ENCODE peak calls at places on chromosome 6, in nine cellular contexts. One of them, this sample, is unnamed.

GRCh38 chr6:1015819-1016218 is 296.1 kb upstream of the FOXQ1 start:
- DNase-seq in left ventricle myocardium superior: no peak
- DNase-seq in SW480: peak; percentile 59
- DNase-seq in H7: no peak
- DNase-seq in stimulated activated CD4-positive, alpha-beta T cell treated with anti-CD3 and anti-CD28 coated beads, TNF-alpha, amount 100 ng/mL, for 48 hours: no peak
- DNase-seq in lung microvascular endothelial cell: no peak
- DNase-seq in astrocyte of the spinal cord: no peak
- DNase-seq in CD8-positive, alpha-beta memory T cell: no peak
- DNase-seq in A673: peak; percentile 5
- DNase-seq in this sample: no peak

GRCh38 chr6:52595000-52595795 is 18.3 kb upstream of the TRAM2 start:
- DNase-seq in left ventricle myocardium superior: peak; percentile 49
- DNase-seq in SW480: peak; percentile 24
- DNase-seq in H7: peak; percentile 23
- DNase-seq in stimulated activated CD4-positive, alpha-beta T cell treated with anti-CD3 and anti-CD28 coated beads, TNF-alpha, amount 100 ng/mL, for 48 hours: no peak
- DNase-seq in lung microvascular endothelial cell: peak; percentile 71
- DNase-seq in astrocyte of the spinal cord: peak; percentile 92
- DNase-seq in CD8-positive, alpha-beta memory T cell: no peak
- DNase-seq in A673: peak; percentile 51
- DNase-seq in this sample: no peak

GRCh38 chr6:106527111-106527510 is 102.2 kb downstream of the RTN4IP1 start:
- DNase-seq in left ventricle myocardium superior: no peak
- DNase-seq in SW480: no peak
- DNase-seq in H7: no peak
- DNase-seq in stimulated activated CD4-positive, alpha-beta T cell treated with anti-CD3 and anti-CD28 coated beads, TNF-alpha, amount 100 ng/mL, for 48 hours: no peak
- DNase-seq in lung microvascular endothelial cell: peak; percentile 13
- DNase-seq in astrocyte of the spinal cord: no peak
- DNase-seq in CD8-positive, alpha-beta memory T cell: no peak
- DNase-seq in A673: no peak
- DNase-seq in this sample: no peak

GRCh38 chr6:12602951-12603710 is 113.4 kb upstream of the PHACTR1 start:
- DNase-seq in left ventricle myocardium superior: peak; percentile 32
- DNase-seq in SW480: peak; percentile 41
- DNase-seq in H7: no peak
- DNase-seq in stimulated activated CD4-positive, alpha-beta T cell treated with anti-CD3 and anti-CD28 coated beads, TNF-alpha, amount 100 ng/mL, for 48 hours: no peak
- DNase-seq in lung microvascular endothelial cell: peak; percentile 85
- DNase-seq in astrocyte of the spinal cord: peak; percentile 74
- DNase-seq in CD8-positive, alpha-beta memory T cell: no peak
- DNase-seq in A673: peak; percentile 65
- DNase-seq in this sample: peak; percentile 27

GRCh38 chr6:66662196-66662595 is 955.2 kb upstream of the EYS start:
- DNase-seq in left ventricle myocardium superior: no peak
- DNase-seq in SW480: peak; percentile 5
- DNase-seq in H7: peak; percentile 22
- DNase-seq in stimulated activated CD4-positive, alpha-beta T cell treated with anti-CD3 and anti-CD28 coated beads, TNF-alpha, amount 100 ng/mL, for 48 hours: no peak
- DNase-seq in lung microvascular endothelial cell: peak; percentile 4
- DNase-seq in astrocyte of the spinal cord: peak; percentile 63
- DNase-seq in CD8-positive, alpha-beta memory T cell: no peak
- DNase-seq in A673: peak; percentile 63
- DNase-seq in this sample: no peak

GRCh38 chr6:125102901-125103300 is 50.7 kb upstream of the TPD52L1 start:
- DNase-seq in left ventricle myocardium superior: no peak
- DNase-seq in SW480: peak; percentile 31
- DNase-seq in H7: no peak
- DNase-seq in stimulated activated CD4-positive, alpha-beta T cell treated with anti-CD3 and anti-CD28 coated beads, TNF-alpha, amount 100 ng/mL, for 48 hours: no peak
- DNase-seq in lung microvascular endothelial cell: peak; percentile 70
- DNase-seq in astrocyte of the spinal cord: peak; percentile 87
- DNase-seq in CD8-positive, alpha-beta memory T cell: no peak
- DNase-seq in A673: no peak
- DNase-seq in this sample: no peak

GRCh38 chr6:56753801-56754200 is 111.1 kb upstream of the DST start:
- DNase-seq in left ventricle myocardium superior: no peak
- DNase-seq in SW480: no peak
- DNase-seq in H7: no peak
- DNase-seq in stimulated activated CD4-positive, alpha-beta T cell treated with anti-CD3 and anti-CD28 coated beads, TNF-alpha, amount 100 ng/mL, for 48 hours: no peak
- DNase-seq in lung microvascular endothelial cell: no peak
- DNase-seq in astrocyte of the spinal cord: no peak
- DNase-seq in CD8-positive, alpha-beta memory T cell: no peak
- DNase-seq in A673: no peak
- DNase-seq in this sample: no peak

GRCh38 chr6:56868687-56869086 is 86.2 kb upstream of the BEND6 start:
- DNase-seq in left ventricle myocardium superior: no peak
- DNase-seq in SW480: no peak
- DNase-seq in H7: no peak
- DNase-seq in stimulated activated CD4-positive, alpha-beta T cell treated with anti-CD3 and anti-CD28 coated beads, TNF-alpha, amount 100 ng/mL, for 48 hours: no peak
- DNase-seq in lung microvascular endothelial cell: peak; percentile 93
- DNase-seq in astrocyte of the spinal cord: peak; percentile 71
- DNase-seq in CD8-positive, alpha-beta memory T cell: no peak
- DNase-seq in A673: no peak
- DNase-seq in this sample: no peak

GRCh38 chr6:115539531-115539930 is 521.2 kb downstream of the FRK start:
- DNase-seq in left ventricle myocardium superior: no peak
- DNase-seq in SW480: no peak
- DNase-seq in H7: no peak
- DNase-seq in stimulated activated CD4-positive, alpha-beta T cell treated with anti-CD3 and anti-CD28 coated beads, TNF-alpha, amount 100 ng/mL, for 48 hours: no peak
- DNase-seq in lung microvascular endothelial cell: no peak
- DNase-seq in astrocyte of the spinal cord: no peak
- DNase-seq in CD8-positive, alpha-beta memory T cell: no peak
- DNase-seq in A673: no peak
- DNase-seq in this sample: no peak

GRCh38 chr6:108142240-108142639 is 23.6 kb upstream of the NR2E1 start:
- DNase-seq in left ventricle myocardium superior: no peak
- DNase-seq in SW480: no peak
- DNase-seq in H7: no peak
- DNase-seq in stimulated activated CD4-positive, alpha-beta T cell treated with anti-CD3 and anti-CD28 coated beads, TNF-alpha, amount 100 ng/mL, for 48 hours: no peak
- DNase-seq in lung microvascular endothelial cell: no peak
- DNase-seq in astrocyte of the spinal cord: no peak
- DNase-seq in CD8-positive, alpha-beta memory T cell: no peak
- DNase-seq in A673: no peak
- DNase-seq in this sample: no peak

GRCh38 chr6:42520786-42521607 is 42.8 kb upstream of the UBR2 start:
- DNase-seq in left ventricle myocardium superior: no peak
- DNase-seq in SW480: no peak
- DNase-seq in H7: no peak
- DNase-seq in stimulated activated CD4-positive, alpha-beta T cell treated with anti-CD3 and anti-CD28 coated beads, TNF-alpha, amount 100 ng/mL, for 48 hours: peak; percentile 8
- DNase-seq in lung microvascular endothelial cell: no peak
- DNase-seq in astrocyte of the spinal cord: peak; percentile 67
- DNase-seq in CD8-positive, alpha-beta memory T cell: no peak
- DNase-seq in A673: peak; percentile 25
- DNase-seq in this sample: no peak

GRCh38 chr6:7811441-7811840 is 85.5 kb downstream of the BMP6 start:
- DNase-seq in left ventricle myocardium superior: no peak
- DNase-seq in SW480: no peak
- DNase-seq in H7: no peak
- DNase-seq in stimulated activated CD4-positive, alpha-beta T cell treated with anti-CD3 and anti-CD28 coated beads, TNF-alpha, amount 100 ng/mL, for 48 hours: no peak
- DNase-seq in lung microvascular endothelial cell: no peak
- DNase-seq in astrocyte of the spinal cord: no peak
- DNase-seq in CD8-positive, alpha-beta memory T cell: no peak
- DNase-seq in A673: no peak
- DNase-seq in this sample: no peak

GRCh38 chr6:50663806-50664205 is 49.5 kb upstream of the TFAP2D start:
- DNase-seq in left ventricle myocardium superior: no peak
- DNase-seq in SW480: no peak
- DNase-seq in H7: no peak
- DNase-seq in stimulated activated CD4-positive, alpha-beta T cell treated with anti-CD3 and anti-CD28 coated beads, TNF-alpha, amount 100 ng/mL, for 48 hours: no peak
- DNase-seq in lung microvascular endothelial cell: no peak
- DNase-seq in astrocyte of the spinal cord: no peak
- DNase-seq in CD8-positive, alpha-beta memory T cell: no peak
- DNase-seq in A673: no peak
- DNase-seq in this sample: no peak

GRCh38 chr6:36949636-36950035 is 4.9 kb upstream of the PI16 start:
- DNase-seq in left ventricle myocardium superior: no peak
- DNase-seq in SW480: no peak
- DNase-seq in H7: no peak
- DNase-seq in stimulated activated CD4-positive, alpha-beta T cell treated with anti-CD3 and anti-CD28 coated beads, TNF-alpha, amount 100 ng/mL, for 48 hours: no peak
- DNase-seq in lung microvascular endothelial cell: peak; percentile 90
- DNase-seq in astrocyte of the spinal cord: peak; percentile 53
- DNase-seq in CD8-positive, alpha-beta memory T cell: no peak
- DNase-seq in A673: no peak
- DNase-seq in this sample: no peak

GRCh38 chr6:34246563-34247391 is 2.0 kb downstream of the SMIM29 start:
- DNase-seq in left ventricle myocardium superior: no peak
- DNase-seq in SW480: peak; percentile 54
- DNase-seq in H7: peak; percentile 81
- DNase-seq in stimulated activated CD4-positive, alpha-beta T cell treated with anti-CD3 and anti-CD28 coated beads, TNF-alpha, amount 100 ng/mL, for 48 hours: no peak
- DNase-seq in lung microvascular endothelial cell: peak; percentile 46
- DNase-seq in astrocyte of the spinal cord: peak; percentile 23
- DNase-seq in CD8-positive, alpha-beta memory T cell: peak; percentile 24
- DNase-seq in A673: peak; percentile 45
- DNase-seq in this sample: no peak

GRCh38 chr6:133542056-133542821 is 301.1 kb downstream of the EYA4 start:
- DNase-seq in left ventricle myocardium superior: no peak
- DNase-seq in SW480: no peak
- DNase-seq in H7: no peak
- DNase-seq in stimulated activated CD4-positive, alpha-beta T cell treated with anti-CD3 and anti-CD28 coated beads, TNF-alpha, amount 100 ng/mL, for 48 hours: no peak
- DNase-seq in lung microvascular endothelial cell: peak; percentile 80
- DNase-seq in astrocyte of the spinal cord: peak; percentile 19
- DNase-seq in CD8-positive, alpha-beta memory T cell: no peak
- DNase-seq in A673: no peak
- DNase-seq in this sample: no peak

GRCh38 chr6:92690997-92691599 is 728.3 kb downstream of the EPHA7 start:
- DNase-seq in left ventricle myocardium superior: no peak
- DNase-seq in SW480: no peak
- DNase-seq in H7: no peak
- DNase-seq in stimulated activated CD4-positive, alpha-beta T cell treated with anti-CD3 and anti-CD28 coated beads, TNF-alpha, amount 100 ng/mL, for 48 hours: no peak
- DNase-seq in lung microvascular endothelial cell: no peak
- DNase-seq in astrocyte of the spinal cord: peak; percentile 22
- DNase-seq in CD8-positive, alpha-beta memory T cell: no peak
- DNase-seq in A673: no peak
- DNase-seq in this sample: no peak

GRCh38 chr6:79468587-79468986 is 68.6 kb downstream of the LCA5 start:
- DNase-seq in left ventricle myocardium superior: no peak
- DNase-seq in SW480: no peak
- DNase-seq in H7: no peak
- DNase-seq in stimulated activated CD4-positive, alpha-beta T cell treated with anti-CD3 and anti-CD28 coated beads, TNF-alpha, amount 100 ng/mL, for 48 hours: no peak
- DNase-seq in lung microvascular endothelial cell: no peak
- DNase-seq in astrocyte of the spinal cord: no peak
- DNase-seq in CD8-positive, alpha-beta memory T cell: no peak
- DNase-seq in A673: no peak
- DNase-seq in this sample: peak; percentile 36

GRCh38 chr6:87315071-87315470 is 7.3 kb upstream of the SMIM8 start:
- DNase-seq in left ventricle myocardium superior: no peak
- DNase-seq in SW480: no peak
- DNase-seq in H7: no peak
- DNase-seq in stimulated activated CD4-positive, alpha-beta T cell treated with anti-CD3 and anti-CD28 coated beads, TNF-alpha, amount 100 ng/mL, for 48 hours: no peak
- DNase-seq in lung microvascular endothelial cell: no peak
- DNase-seq in astrocyte of the spinal cord: no peak
- DNase-seq in CD8-positive, alpha-beta memory T cell: no peak
- DNase-seq in A673: no peak
- DNase-seq in this sample: no peak

GRCh38 chr6:106745396-106745795 is 116.0 kb downstream of the QRSL1 start:
- DNase-seq in left ventricle myocardium superior: no peak
- DNase-seq in SW480: no peak
- DNase-seq in H7: no peak
- DNase-seq in stimulated activated CD4-positive, alpha-beta T cell treated with anti-CD3 and anti-CD28 coated beads, TNF-alpha, amount 100 ng/mL, for 48 hours: no peak
- DNase-seq in lung microvascular endothelial cell: no peak
- DNase-seq in astrocyte of the spinal cord: no peak
- DNase-seq in CD8-positive, alpha-beta memory T cell: no peak
- DNase-seq in A673: no peak
- DNase-seq in this sample: peak; percentile 60

This sample was measured in NCI-H2029.